ENCODE peak calls at places on chromosome 3, in seven cellular contexts. O is fibroblast of pulmonary artery, C is foreskin fibroblast, I is AG10803, F is astrocyte of the cerebellum, A is body of pancreas, V is mucosa of descending colon. S is an unnamed sample.
A peak's percentile ranks its signal among the peaks of the same experiment; 100 is the strongest.

GRCh38 chr3:127656906-127657305 is 15.8 kb upstream of the ABTB1 start:
- DNase-seq in O (no peak), C (no peak), I (no peak), F (no peak), A (no peak), V (no peak), S (no peak)

GRCh38 chr3:3074551-3075257 is 35.5 kb downstream of the IL5RA start:
- DNase-seq in O (no peak), C (no peak), I (no peak), F (no peak), A (no peak), V (no peak), S (no peak)

GRCh38 chr3:148758303-148758884 is 60.7 kb downstream of the AGTR1 start:
- DNase-seq in O (no peak), C (peak; percentile 8), I (peak; percentile 43), F (no peak), A (no peak), V (no peak), S (no peak)

GRCh38 chr3:30511524-30512278 is 94.7 kb upstream of the TGFBR2 start:
- DNase-seq in O (peak; percentile 99), C (peak; percentile 98), I (peak; percentile 99), F (peak; percentile 62), A (no peak), V (peak; percentile 32), S (peak; percentile 94)

GRCh38 chr3:71225951-71226564 is 357.5 kb downstream of the FOXP1 start:
- DNase-seq in O (no peak), C (peak; percentile 25), I (peak; percentile 28), F (no peak), A (no peak), V (no peak), S (no peak)

GRCh38 chr3:183527980-183528379 is 27.5 kb downstream of the KLHL6 start:
- DNase-seq in O (no peak), C (no peak), I (no peak), F (no peak), A (no peak), V (no peak), S (no peak)

GRCh38 chr3:148614463-148614862 is 83.2 kb upstream of the AGTR1 start:
- DNase-seq in O (no peak), C (no peak), I (no peak), F (no peak), A (no peak), V (no peak), S (no peak)

GRCh38 chr3:46829699-46830208 is 33.5 kb downstream of the MYL3 start:
- DNase-seq in O (no peak), C (no peak), I (no peak), F (no peak), A (no peak), V (no peak), S (no peak)

GRCh38 chr3:72396899-72397298 is 451.3 kb downstream of the SHQ1 start:
- DNase-seq in O (no peak), C (no peak), I (no peak), F (no peak), A (no peak), V (no peak), S (no peak)

GRCh38 chr3:36542186-36542585 is 161.9 kb downstream of the STAC start:
- DNase-seq in O (no peak), C (peak; percentile 56), I (peak; percentile 83), F (peak; percentile 53), A (no peak), V (no peak), S (no peak)

GRCh38 chr3:84967767-84968581 is 9.2 kb downstream of the CADM2 start:
- DNase-seq in O (no peak), C (no peak), I (peak; percentile 0), F (peak; percentile 51), A (no peak), V (no peak), S (no peak)

GRCh38 chr3:182233957-182234356 is 522.2 kb downstream of the SOX2 start:
- DNase-seq in O (no peak), C (no peak), I (no peak), F (no peak), A (no peak), V (no peak), S (no peak)

GRCh38 chr3:185825639-185826481 is 1.0 kb upstream of the IGF2BP2 start:
- DNase-seq in O (peak; percentile 68), C (peak; percentile 61), I (peak; percentile 34), F (no peak), A (peak; percentile 72), V (peak; percentile 81), S (no peak)

GRCh38 chr3:144636833-144637232 is 665.2 kb downstream of the DIPK2A start:
- DNase-seq in O (no peak), C (no peak), I (no peak), F (no peak), A (peak; percentile 11), V (no peak), S (no peak)

GRCh38 chr3:183818706-183819624 is 6.4 kb downstream of the MAP6D1 start:
- DNase-seq in O (no peak), C (no peak), I (no peak), F (no peak), A (no peak), V (no peak), S (no peak)

GRCh38 chr3:128846501-128846900 is 32.9 kb upstream of the ACAD9 start:
- DNase-seq in O (no peak), C (no peak), I (no peak), F (no peak), A (no peak), V (no peak), S (no peak)

GRCh38 chr3:71694358-71694999 is 30.7 kb downstream of the EIF4E3 start:
- DNase-seq in O (peak; percentile 83), C (peak; percentile 85), I (peak; percentile 46), F (no peak), A (no peak), V (no peak), S (peak; percentile 92)

GRCh38 chr3:191356586-191357439 is 26.5 kb upstream of the UTS2B start:
- DNase-seq in O (peak; percentile 68), C (peak; percentile 76), I (peak; percentile 73), F (peak; percentile 64), A (peak; percentile 12), V (no peak), S (peak; percentile 75)

GRCh38 chr3:18079739-18080138 is 337.3 kb upstream of the TBC1D5 start:
- DNase-seq in O (peak; percentile 23), C (peak; percentile 58), I (no peak), F (no peak), A (no peak), V (no peak), S (no peak)

GRCh38 chr3:23455084-23455483 is 252.0 kb downstream of the UBE2E2 start:
- DNase-seq in O (peak; percentile 87), C (peak; percentile 91), I (peak; percentile 83), F (peak; percentile 80), A (no peak), V (no peak), S (peak; percentile 49)

GRCh38 chr3:63477494-63478129 is 174.9 kb upstream of the SNTN start:
- DNase-seq in O (no peak), C (no peak), I (no peak), F (no peak), A (no peak), V (no peak), S (no peak)

GRCh38 chr3:55877703-55878102 is 390.6 kb upstream of the WNT5A start:
- DNase-seq in O (no peak), C (no peak), I (no peak), F (no peak), A (no peak), V (no peak), S (no peak)
- TF ChIP-seq CTCF in O (no peak), C (no peak), I (no peak), F (no peak), A (no peak), V (no peak), S (no peak)

DNA sequence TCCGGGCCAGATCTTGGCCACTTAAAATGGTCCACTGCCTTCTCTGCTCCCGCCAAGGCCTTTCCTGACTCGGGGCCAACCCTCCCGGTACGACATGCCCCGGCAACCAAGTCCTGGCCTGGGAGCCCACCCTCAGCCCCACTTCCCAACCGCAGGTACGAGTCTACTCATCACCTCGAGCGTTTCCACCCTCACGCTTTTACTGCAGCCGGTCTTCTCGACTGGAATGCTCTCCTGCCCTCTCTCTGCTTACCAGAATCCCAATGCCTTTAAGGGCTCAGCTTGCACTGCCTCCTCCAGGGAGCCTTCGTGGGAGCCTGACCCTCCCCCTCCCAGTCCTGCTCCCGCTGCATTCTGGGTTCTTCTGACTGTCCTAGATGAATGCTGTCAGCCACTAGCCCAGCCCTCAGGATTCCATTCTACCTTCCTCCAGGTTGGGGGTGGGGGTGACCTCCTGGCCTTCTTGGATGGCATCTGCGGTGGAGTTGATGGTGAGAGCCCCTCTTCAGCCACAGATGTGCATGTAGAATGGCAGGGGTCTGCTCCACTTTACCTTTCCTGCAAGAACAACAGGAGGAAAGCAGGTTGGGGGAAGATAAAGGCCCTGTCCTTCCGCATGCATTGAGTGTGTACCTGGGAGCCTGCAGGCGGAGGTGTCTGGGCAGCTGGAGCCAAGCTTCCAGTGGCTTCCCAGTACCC is 1.1 kb upstream of the CSRNP1 start:
- DNase-seq in O (no peak), C (peak; percentile 22), I (no peak), F (no peak), A (no peak), V (peak; percentile 71), S (no peak)
- H3K4me3 ChIP-seq in O (no peak overlapping the region), C (no peak overlapping the region), I (no peak overlapping the region), F (no peak overlapping the region), A (no peak overlapping the region), V (no peak overlapping the region), S (no peak overlapping the region)

GRCh38 chr3:179666030-179666429 is 13.2 kb downstream of the USP13 start:
- DNase-seq in O (no peak), C (peak; percentile 16), I (no peak), F (no peak), A (no peak), V (no peak), S (no peak)

GRCh38 chr3:179663093-179663492 is 10.3 kb downstream of the USP13 start:
- DNase-seq in O (no peak), C (no peak), I (no peak), F (no peak), A (no peak), V (no peak), S (no peak)

GRCh38 chr3:179670311-179670710 is 17.5 kb downstream of the USP13 start:
- DNase-seq in O (no peak), C (no peak), I (no peak), F (no peak), A (no peak), V (no peak), S (no peak)

GRCh38 chr3:179668429-179668828 is 15.6 kb downstream of the USP13 start:
- DNase-seq in O (no peak), C (no peak), I (no peak), F (no peak), A (no peak), V (no peak), S (no peak)

GRCh38 chr3:179666436-179667035 is 13.7 kb downstream of the USP13 start:
- DNase-seq in O (peak; percentile 34), C (peak; percentile 56), I (peak; percentile 31), F (no peak), A (peak; percentile 29), V (no peak), S (no peak)
- TF ChIP-seq CTCF in O (no peak), C (no peak), I (no peak), F (peak; percentile 15), A (no peak), V (no peak), S (no peak)

DNA sequence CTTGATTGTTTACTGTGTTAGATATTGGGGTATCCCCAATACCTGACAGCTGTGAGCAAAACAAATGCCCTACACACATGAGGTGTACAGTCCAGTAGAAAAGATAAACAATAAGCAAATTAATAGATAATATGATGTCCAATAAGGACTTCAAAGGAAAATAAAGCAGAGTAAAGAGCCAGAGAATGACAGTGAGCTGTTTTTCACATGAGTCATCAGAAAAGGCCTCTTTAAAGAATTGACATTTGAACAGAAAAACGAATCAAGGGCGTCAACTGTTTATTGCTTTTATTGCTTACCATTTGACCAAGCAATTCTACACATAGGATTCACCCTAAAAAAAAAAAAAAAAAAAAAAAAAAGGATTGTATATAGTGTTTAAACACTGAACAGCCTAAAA is 96.6 kb upstream of the FLNB start:
- DNase-seq in O (no peak), C (peak; percentile 30), I (no peak), F (no peak), A (no peak), V (no peak), S (no peak)
- H3K4me3 ChIP-seq in O (no peak overlapping the region), C (no peak overlapping the region), I (no peak overlapping the region), F (no peak overlapping the region), A (no peak overlapping the region), V (no peak overlapping the region), S (no peak overlapping the region)

S was measured in AG04449.